ENCODE peak calls at places on chromosomes 3 and 15, in eight cellular contexts. B is Panc1, T is posterior vena cava, G is NCI-H1105, C is midbrain, X is left cardiac atrium, Z is astrocyte, V is GM10248. P is an unnamed sample.

GRCh38 chr15:74664028-74664616 is 31.7 kb downstream of the EDC3 start:
- DNase-seq in B (no peak), T (no peak), G (no peak), C (peak; percentile 51), X (peak; percentile 20), Z (peak; percentile 37), V (no peak), P (no peak)

GRCh38 chr15:76139368-76140068 is 79.7 kb downstream of the TMEM266 start:
- DNase-seq in B (peak; percentile 61), T (no peak), G (peak; percentile 29), C (peak; percentile 77), X (peak; percentile 77), Z (peak; percentile 18), V (peak; percentile 86), P (peak; percentile 87)

GRCh38 chr15:99509686-99510461 is 55.9 kb upstream of the MEF2A start:
- DNase-seq in B (no peak), T (no peak), G (no peak), C (peak; percentile 16), X (no peak), Z (no peak), V (no peak), P (no peak)

GRCh38 chr3:195286115-195286872 is 15.3 kb upstream of the XXYLT1 start:
- DNase-seq in B (no peak), T (no peak), G (no peak), C (no peak), X (no peak), Z (peak; percentile 46), V (no peak), P (no peak)

GRCh38 chr15:73959012-73959581 is 32.8 kb downstream of the LOXL1 start:
- DNase-seq in B (no peak), T (peak; percentile 13), G (no peak), C (no peak), X (no peak), Z (no peak), V (no peak), P (no peak)

GRCh38 chr3:126268866-126269265 is 88.3 kb downstream of the KLF15 start:
- DNase-seq in B (no peak), T (no peak), G (no peak), C (no peak), X (no peak), Z (no peak), V (no peak), P (no peak)

GRCh38 chr15:56496635-56497034 is 31.7 kb upstream of the MNS1 start:
- DNase-seq in B (peak; percentile 64), T (no peak), G (peak; percentile 25), C (peak; percentile 72), X (no peak), Z (peak; percentile 63), V (peak; percentile 63), P (no peak)

GRCh38 chr15:57038496-57038895 is 120.1 kb downstream of the TCF12 start:
- DNase-seq in B (no peak), T (no peak), G (no peak), C (no peak), X (no peak), Z (no peak), V (no peak), P (no peak)

GRCh38 chr15:97319316-97319715 is 641.2 kb upstream of the ARRDC4 start:
- DNase-seq in B (no peak), T (no peak), G (no peak), C (no peak), X (no peak), Z (no peak), V (no peak), P (no peak)

GRCh38 chr3:87733671-87734367 is 325.0 kb downstream of the CGGBP1 start:
- DNase-seq in B (no peak), T (no peak), G (no peak), C (no peak), X (no peak), Z (no peak), V (no peak), P (no peak)

GRCh38 chr3:170467560-170467959 is 48.9 kb downstream of the CLDN11 start:
- DNase-seq in B (no peak), T (no peak), G (no peak), C (no peak), X (no peak), Z (no peak), V (no peak), P (no peak)

GRCh38 chr3:21531909-21532308 is 219.1 kb downstream of the ZNF385D start:
- DNase-seq in B (no peak), T (no peak), G (no peak), C (no peak), X (no peak), Z (no peak), V (no peak), P (no peak)

GRCh38 chr3:59261009-59261408 is 211.2 kb upstream of the CFAP20DC start:
- DNase-seq in B (no peak), T (no peak), G (no peak), C (no peak), X (no peak), Z (peak; percentile 42), V (no peak), P (no peak)

GRCh38 chr3:177944228-177944661 is 592.0 kb upstream of the KCNMB2 start:
- DNase-seq in B (no peak), T (no peak), G (no peak), C (no peak), X (no peak), Z (no peak), V (no peak), P (no peak)

GRCh38 chr3:88661433-88661824 is 446.0 kb upstream of the EPHA3 start:
- DNase-seq in B (no peak), T (no peak), G (no peak), C (no peak), X (no peak), Z (no peak), V (no peak), P (no peak)

GRCh38 chr3:13565581-13566461 is 16.9 kb downstream of the FBLN2 start:
- DNase-seq in B (no peak), T (peak; percentile 76), G (no peak), C (no peak), X (peak; percentile 38), Z (no peak), V (no peak), P (no peak)

GRCh38 chr15:80988148-80988796 is 1.3 kb downstream of the MESD start:
- DNase-seq in B (no peak), T (no peak), G (no peak), C (no peak), X (no peak), Z (no peak), V (no peak), P (no peak)

GRCh38 chr3:107598926-107599754 is 76.4 kb downstream of the BBX start:
- DNase-seq in B (no peak), T (no peak), G (peak; percentile 9), C (peak; percentile 50), X (peak; percentile 46), Z (peak; percentile 40), V (peak; percentile 48), P (no peak)

GRCh38 chr3:47082519-47082918 is 81.4 kb downstream of the SETD2 start:
- DNase-seq in B (no peak), T (no peak), G (no peak), C (no peak), X (no peak), Z (peak; percentile 42), V (peak; percentile 31), P (no peak)

GRCh38 chr3:45187597-45188210 is 38.4 kb downstream of the TMEM158 start:
- DNase-seq in B (no peak), T (no peak), G (no peak), C (no peak), X (no peak), Z (no peak), V (no peak), P (no peak)

GRCh38 chr15:42157981-42158765 is 1.7 kb upstream of the PLA2G4F start:
- DNase-seq in B (no peak), T (no peak), G (no peak), C (no peak), X (no peak), Z (peak; percentile 80), V (no peak), P (no peak)

GRCh38 chr3:56819016-56819809 is 17.5 kb upstream of the ARHGEF3 start:
- DNase-seq in B (no peak), T (no peak), G (no peak), C (no peak), X (no peak), Z (no peak), V (no peak), P (no peak)

GRCh38 chr3:15148614-15149013 is 49.7 kb upstream of the RBSN start:
- DNase-seq in B (no peak), T (no peak), G (no peak), C (no peak), X (no peak), Z (no peak), V (no peak), P (no peak)

GRCh38 chr3:58041826-58042324 is 33.7 kb downstream of the FLNB start:
- DNase-seq in B (no peak), T (peak; percentile 6), G (no peak), C (no peak), X (no peak), Z (peak; percentile 98), V (peak; percentile 65), P (no peak)

GRCh38 chr3:130850044-130850797 is 43.7 kb upstream of the ATP2C1 start:
- DNase-seq in B (no peak), T (no peak), G (peak; percentile 79), C (peak; percentile 58), X (peak; percentile 20), Z (peak; percentile 97), V (peak; percentile 42), P (no peak)

GRCh38 chr3:20648294-20648693 is 462.3 kb upstream of the SGO1 start:
- DNase-seq in B (no peak), T (no peak), G (no peak), C (no peak), X (no peak), Z (peak; percentile 91), V (no peak), P (no peak)

GRCh38 chr15:74122403-74123130 is 7.8 kb upstream of the ISLR2 start:
- DNase-seq in B (no peak), T (no peak), G (no peak), C (no peak), X (no peak), Z (no peak), V (no peak), P (no peak)